ENCODE peak calls at places on chromosomes 16 and 17, in four cellular contexts. One of them, this sample, is unnamed.

GRCh38 chr16:69105501-69106361 is at the start of gene HAS3:
- DNase-seq in A549: peak
- DNase-seq in effector CD4-positive, alpha-beta T cell: no peak
- DNase-seq in HFF-Myc: no peak
- DNase-seq in this sample: peak

GRCh38 chr16:7374614-7375174 is 42.0 kb downstream of the RBFOX1 start:
- DNase-seq in HFF-Myc: no peak
- DNase-seq in effector CD4-positive, alpha-beta T cell: no peak
- DNase-seq in A549: no peak
- DNase-seq in this sample: no peak

GRCh38 chr16:50308237-50308965 is 42.0 kb downstream of the ADCY7 start:
- DNase-seq in HFF-Myc: no peak
- DNase-seq in A549: no peak
- DNase-seq in effector CD4-positive, alpha-beta T cell: no peak
- DNase-seq in this sample: no peak

GRCh38 chr16:67244387-67245188 is 2.7 kb downstream of the FHOD1 start:
- DNase-seq in A549: peak
- DNase-seq in effector CD4-positive, alpha-beta T cell: peak
- DNase-seq in HFF-Myc: peak
- DNase-seq in this sample: peak

GRCh38 chr16:52271088-52271487 is 275.9 kb downstream of the TOX3 start:
- DNase-seq in A549: no peak
- DNase-seq in effector CD4-positive, alpha-beta T cell: no peak
- DNase-seq in HFF-Myc: no peak
- DNase-seq in this sample: no peak

GRCh38 chr17:1108560-1108809 is 71.3 kb downstream of the ABR start:
- DNase-seq in HFF-Myc: no peak
- DNase-seq in A549: no peak
- DNase-seq in effector CD4-positive, alpha-beta T cell: no peak
- DNase-seq in this sample: no peak

GRCh38 chr17:28643979-28644781 is 778 bp downstream of the BLTP2 start:
- DNase-seq in A549: peak
- DNase-seq in effector CD4-positive, alpha-beta T cell: no peak
- DNase-seq in HFF-Myc: no peak
- DNase-seq in this sample: peak

GRCh38 chr17:65370669-65371126 is 190.8 kb downstream of the AXIN2 start:
- DNase-seq in A549: peak
- DNase-seq in HFF-Myc: no peak
- DNase-seq in effector CD4-positive, alpha-beta T cell: no peak
- DNase-seq in this sample: no peak

GRCh38 chr16:87930456-87930855 is 5.9 kb downstream of the CA5A start:
- DNase-seq in HFF-Myc: no peak
- DNase-seq in effector CD4-positive, alpha-beta T cell: no peak
- DNase-seq in A549: no peak
- DNase-seq in this sample: no peak

GRCh38 chr16:83273504-83274173 is 534.1 kb upstream of the HSBP1 start:
- DNase-seq in effector CD4-positive, alpha-beta T cell: no peak
- DNase-seq in A549: no peak
- DNase-seq in HFF-Myc: no peak
- DNase-seq in this sample: no peak

GRCh38 chr16:81280393-81280792 is 34.4 kb upstream of the GAN start:
- DNase-seq in HFF-Myc: no peak
- DNase-seq in A549: no peak
- DNase-seq in effector CD4-positive, alpha-beta T cell: no peak
- DNase-seq in this sample: peak

GRCh38 chr17:82787081-82787848 is 35.4 kb downstream of the TBCD start:
- DNase-seq in A549: no peak
- DNase-seq in HFF-Myc: no peak
- DNase-seq in effector CD4-positive, alpha-beta T cell: no peak
- DNase-seq in this sample: peak

GRCh38 chr16:66007717-66008116 is 358.8 kb upstream of the CDH5 start:
- DNase-seq in effector CD4-positive, alpha-beta T cell: no peak
- DNase-seq in A549: no peak
- DNase-seq in HFF-Myc: no peak
- DNase-seq in this sample: peak

GRCh38 chr17:27532269-27533067 is 76.2 kb downstream of the KSR1 start:
- DNase-seq in HFF-Myc: no peak
- DNase-seq in A549: no peak
- DNase-seq in effector CD4-positive, alpha-beta T cell: no peak
- DNase-seq in this sample: no peak

GRCh38 chr17:6574689-6575595 is 18.6 kb upstream of the PITPNM3 start:
- DNase-seq in effector CD4-positive, alpha-beta T cell: no peak
- DNase-seq in A549: no peak
- DNase-seq in HFF-Myc: peak
- DNase-seq in this sample: peak

GRCh38 chr16:11409398-11409797 is 64.1 kb downstream of the RMI2 start:
- DNase-seq in A549: no peak
- DNase-seq in effector CD4-positive, alpha-beta T cell: no peak
- DNase-seq in HFF-Myc: peak
- DNase-seq in this sample: peak

GRCh38 chr17:63189930-63190329 is 223.9 kb downstream of the TANC2 start:
- DNase-seq in HFF-Myc: no peak
- DNase-seq in effector CD4-positive, alpha-beta T cell: no peak
- DNase-seq in A549: no peak
- DNase-seq in this sample: no peak

GRCh38 chr17:47998044-47998443 is 27.1 kb downstream of the CDK5RAP3 start:
- DNase-seq in A549: no peak
- DNase-seq in HFF-Myc: no peak
- DNase-seq in effector CD4-positive, alpha-beta T cell: no peak
- DNase-seq in this sample: no peak

GRCh38 chr17:28878981-28879380 is 18.6 kb downstream of the FLOT2 start:
- DNase-seq in effector CD4-positive, alpha-beta T cell: no peak
- DNase-seq in A549: peak
- DNase-seq in HFF-Myc: no peak
- DNase-seq in this sample: peak

GRCh38 chr17:53912117-53912516 is 89.4 kb downstream of the KIF2B start:
- DNase-seq in effector CD4-positive, alpha-beta T cell: no peak
- DNase-seq in A549: no peak
- DNase-seq in HFF-Myc: no peak
- DNase-seq in this sample: no peak

GRCh38 chr16:4179020-4179419 is 62.8 kb upstream of the ADCY9 start:
- DNase-seq in effector CD4-positive, alpha-beta T cell: no peak
- DNase-seq in A549: no peak
- DNase-seq in HFF-Myc: no peak
- DNase-seq in this sample: peak

GRCh38 chr17:31494259-31495048 is 103.0 kb downstream of the RAB11FIP4 start:
- DNase-seq in A549: no peak
- DNase-seq in effector CD4-positive, alpha-beta T cell: peak
- DNase-seq in HFF-Myc: no peak
- DNase-seq in this sample: no peak

GRCh38 chr17:63919311-63919723 is 678 bp upstream of the GH1 start:
- DNase-seq in effector CD4-positive, alpha-beta T cell: peak
- DNase-seq in A549: peak
- DNase-seq in HFF-Myc: peak
- DNase-seq in this sample: peak

GRCh38 chr17:9217151-9218067 is 196.1 kb downstream of the NTN1 start:
- DNase-seq in HFF-Myc: no peak
- DNase-seq in effector CD4-positive, alpha-beta T cell: no peak
- DNase-seq in A549: no peak
- DNase-seq in this sample: peak

GRCh38 chr16:2529061-2529931 is 1.9 kb downstream of the CEMP1 start:
- DNase-seq in HFF-Myc: no peak
- DNase-seq in A549: no peak
- DNase-seq in effector CD4-positive, alpha-beta T cell: no peak
- DNase-seq in this sample: no peak

GRCh38 chr17:80842456-80843053 is 149.1 kb upstream of the CHMP6 start:
- DNase-seq in HFF-Myc: no peak
- DNase-seq in A549: no peak
- DNase-seq in effector CD4-positive, alpha-beta T cell: no peak
- DNase-seq in this sample: no peak

GRCh38 chr16:11257131-11257938 is 1.3 kb upstream of the SOCS1 start:
- DNase-seq in effector CD4-positive, alpha-beta T cell: peak
- DNase-seq in A549: peak
- DNase-seq in HFF-Myc: peak
- DNase-seq in this sample: peak

GRCh38 chr17:29835438-29836351 is 94.3 kb downstream of the SSH2 start:
- DNase-seq in effector CD4-positive, alpha-beta T cell: no peak
- DNase-seq in HFF-Myc: no peak
- DNase-seq in A549: peak
- DNase-seq in this sample: peak

GRCh38 chr17:42405076-42405475 is 16.8 kb upstream of the STAT3 start:
- DNase-seq in A549: no peak
- DNase-seq in HFF-Myc: no peak
- DNase-seq in effector CD4-positive, alpha-beta T cell: no peak
- DNase-seq in this sample: no peak

GRCh38 chr17:53227514-53227913 is 595.2 kb upstream of the KIF2B start:
- DNase-seq in effector CD4-positive, alpha-beta T cell: no peak
- DNase-seq in A549: no peak
- DNase-seq in HFF-Myc: no peak
- DNase-seq in this sample: no peak

GRCh38 chr16:67155305-67156145 is 4.2 kb downstream of the TRADD start:
- DNase-seq in HFF-Myc: no peak
- DNase-seq in effector CD4-positive, alpha-beta T cell: peak
- DNase-seq in A549: peak
- DNase-seq in this sample: peak

GRCh38 chr16:85902366-85903155 is 3.6 kb downstream of the IRF8 start:
- DNase-seq in HFF-Myc: no peak
- DNase-seq in effector CD4-positive, alpha-beta T cell: no peak
- DNase-seq in A549: no peak
- DNase-seq in this sample: no peak

GRCh38 chr16:50526796-50527195 is 21.4 kb upstream of the NKD1 start:
- DNase-seq in HFF-Myc: no peak
- DNase-seq in effector CD4-positive, alpha-beta T cell: no peak
- DNase-seq in A549: no peak
- DNase-seq in this sample: no peak

GRCh38 chr16:86391987-86392386 is 118.3 kb upstream of the FOXF1 start:
- DNase-seq in HFF-Myc: no peak
- DNase-seq in A549: no peak
- DNase-seq in effector CD4-positive, alpha-beta T cell: no peak
- DNase-seq in this sample: peak

GRCh38 chr16:11501583-11502138 is 85.1 kb downstream of the LITAF start:
- DNase-seq in A549: peak
- DNase-seq in HFF-Myc: no peak
- DNase-seq in effector CD4-positive, alpha-beta T cell: no peak
- DNase-seq in this sample: no peak

GRCh38 chr16:61233718-61234117 is 802.5 kb downstream of the CDH8 start:
- DNase-seq in effector CD4-positive, alpha-beta T cell: no peak
- DNase-seq in HFF-Myc: no peak
- DNase-seq in A549: no peak
- DNase-seq in this sample: no peak

GRCh38 chr16:54921229-54921824 is 9.3 kb upstream of the IRX5 start:
- DNase-seq in A549: no peak
- DNase-seq in effector CD4-positive, alpha-beta T cell: no peak
- DNase-seq in HFF-Myc: no peak
- DNase-seq in this sample: no peak

GRCh38 chr16:21101631-21102420 is 48.8 kb downstream of the DNAH3 start:
- DNase-seq in A549: peak
- DNase-seq in HFF-Myc: no peak
- DNase-seq in effector CD4-positive, alpha-beta T cell: no peak
- DNase-seq in this sample: peak

GRCh38 chr16:57539072-57539796 is 2.9 kb upstream of the CCDC102A start:
- DNase-seq in HFF-Myc: no peak
- DNase-seq in A549: no peak
- DNase-seq in effector CD4-positive, alpha-beta T cell: no peak
- DNase-seq in this sample: no peak

GRCh38 chr17:42405963-42406495 is 17.0 kb downstream of the CAVIN1 start:
- DNase-seq in HFF-Myc: no peak
- DNase-seq in A549: peak
- DNase-seq in effector CD4-positive, alpha-beta T cell: peak
- DNase-seq in this sample: peak

This sample was measured in fibroblast of the aortic adventitia.